ENCODE peak calls at places on chromosomes 4 and X, in five cellular contexts. O is astrocyte; W is NCI-H2227 treated with DMSO at 0.1 percent for 48 hours; C is transverse colon; G is stimulated activated CD4-positive, alpha-beta T cell treated with anti-CD3 and anti-CD28 coated beads, Interleukin-12 subunit alpha, Interleukin-12 subunit beta, amount 100 ng/mL, for 24 hours. F is an unnamed sample.

GRCh38 chr4:44425614-44426208 is 22.9 kb downstream of the KCTD8 start:
- DNase-seq in W (no peak), C (no peak), G (no peak), O (no peak), F (peak; percentile 2)

GRCh38 chr4:159268607-159269006 is 165.7 kb downstream of the RAPGEF2 start:
- DNase-seq in G (no peak), O (peak; percentile 60), C (no peak), W (no peak), F (no peak)

GRCh38 chr4:165208322-165208652 is 926 bp downstream of the KLHL2 start:
- DNase-seq in C (no peak), O (no peak), W (no peak), G (no peak), F (no peak)

GRCh38 chrX:140799216-140799615 is 89.7 kb downstream of the LINC00632 start:
- DNase-seq in W (no peak), G (no peak), O (no peak), C (no peak), F (peak; percentile 10)

GRCh38 chrX:65745992-65746391 is 78.5 kb downstream of the MSN start:
- DNase-seq in G (no peak), O (no peak), W (no peak), C (peak; percentile 34), F (no peak)

GRCh38 chrX:357035-357692 is 29.5 kb downstream of the PPP2R3B start:
- DNase-seq in G (no peak), C (no peak), O (no peak), W (no peak), F (no peak)

GRCh38 chr4:42655921-42656735 is 777 bp downstream of the ATP8A1 start:
- DNase-seq in O (no peak), C (peak; percentile 65), G (peak; percentile 20), W (no peak), F (peak; percentile 3)

GRCh38 chrX:4668802-4669536 is 955.5 kb upstream of the PRKX start:
- DNase-seq in C (no peak), W (no peak), G (no peak), O (no peak), F (no peak)

GRCh38 chr4:30537462-30537861 is 182.7 kb upstream of the PCDH7 start:
- DNase-seq in W (no peak), O (peak; percentile 87), C (peak; percentile 19), G (no peak), F (peak; percentile 87)

GRCh38 chrX:666762-667161 is 36.2 kb downstream of the SHOX start:
- DNase-seq in O (no peak), W (no peak), C (no peak), G (no peak), F (peak; percentile 35)

GRCh38 chr4:185269286-185269685 is 59.9 kb downstream of the SNX25 start:
- DNase-seq in W (no peak), C (no peak), G (no peak), O (peak; percentile 33), F (peak; percentile 62)

GRCh38 chrX:65587616-65588526 is 53.3 kb upstream of the LAS1L start:
- DNase-seq in O (no peak), G (no peak), C (peak; percentile 86), W (no peak), F (peak; percentile 87)

GRCh38 chrX:37796805-37797204 is 16.9 kb downstream of the CYBB start:
- DNase-seq in G (no peak), C (peak; percentile 15), O (no peak), W (no peak), F (no peak)

GRCh38 chr4:7971159-7971631 is 31.5 kb upstream of the AFAP1 start:
- DNase-seq in O (no peak), W (no peak), C (no peak), G (no peak), F (no peak)

GRCh38 chrX:23754664-23755063 is 11.6 kb upstream of the ACOT9 start:
- DNase-seq in G (no peak), W (no peak), O (no peak), C (no peak), F (no peak)

GRCh38 chrX:107674480-107675364 is 46.4 kb downstream of the PRPS1 start:
- DNase-seq in G (no peak), W (no peak), O (peak; percentile 17), C (peak; percentile 69), F (peak; percentile 81)

GRCh38 chr4:52903273-52903672 is 41.2 kb downstream of the RASL11B start:
- DNase-seq in G (no peak), C (no peak), O (no peak), W (no peak), F (no peak)

GRCh38 chr4:38114435-38114834 is 154.2 kb downstream of the PTTG2 start:
- DNase-seq in O (no peak), G (no peak), C (no peak), W (no peak), F (no peak)

GRCh38 chrX:153032397-153033118 is 23.7 kb upstream of the PNMA3 start:
- DNase-seq in W (peak; percentile 19), C (peak; percentile 73), O (no peak), G (peak; percentile 29), F (peak; percentile 54)

GRCh38 chr4:152138451-152138850 is 377.6 kb upstream of the GATB start:
- DNase-seq in C (no peak), W (no peak), G (no peak), O (no peak), F (no peak)

GRCh38 chr4:183905081-183905592 is at the start of gene STOX2:
- DNase-seq in W (peak; percentile 73), O (peak; percentile 27), G (no peak), C (peak; percentile 69), F (peak; percentile 17)

GRCh38 chr4:39032218-39033085 is at the start of gene TMEM156:
- DNase-seq in O (no peak), G (peak; percentile 10), W (no peak), C (no peak), F (peak; percentile 35)

GRCh38 chr4:32986236-32986635 is 2266.1 kb downstream of the PCDH7 start:
- DNase-seq in O (no peak), G (no peak), C (no peak), W (no peak), F (peak; percentile 27)

GRCh38 chr4:7806080-7806630 is 133.5 kb downstream of the AFAP1 start:
- DNase-seq in O (peak; percentile 70), W (no peak), G (no peak), C (peak; percentile 62), F (no peak)

GRCh38 chr4:101977096-101977495 is 186.6 kb downstream of the BANK1 start:
- DNase-seq in O (peak; percentile 98), G (no peak), C (no peak), W (no peak), F (peak; percentile 91)

GRCh38 chrX:53086464-53086863 is 4.3 kb downstream of the TSPYL2 start:
- DNase-seq in O (no peak), G (no peak), W (no peak), C (peak; percentile 48), F (no peak)

GRCh38 chrX:70444326-70445196 is at the start of gene DLG3:
- DNase-seq in W (peak; percentile 72), O (no peak), C (no peak), G (no peak), F (peak; percentile 56)

GRCh38 chr4:16021804-16022560 is 59.0 kb upstream of the FGFBP2 start:
- DNase-seq in O (no peak), W (no peak), C (no peak), G (no peak), F (no peak)

GRCh38 chr4:91198951-91199350 is 1071.8 kb downstream of the CCSER1 start:
- DNase-seq in W (no peak), O (no peak), G (no peak), C (no peak), F (peak; percentile 49)

GRCh38 chr4:73855406-73855805 is 2.3 kb downstream of the PF4V1 start:
- DNase-seq in O (no peak), W (no peak), C (no peak), G (no peak), F (no peak)

GRCh38 chrX:101416691-101417090 is 8.7 kb downstream of the HNRNPH2 start:
- DNase-seq in C (no peak), O (no peak), G (no peak), W (no peak), F (no peak)

GRCh38 chr4:124953059-124953850 is 240.7 kb upstream of the ANKRD50 start:
- DNase-seq in G (no peak), O (peak; percentile 86), C (no peak), W (no peak), F (peak; percentile 9)

GRCh38 chrX:13649823-13650222 is 3.1 kb upstream of the TCEANC start:
- DNase-seq in C (no peak), W (no peak), G (no peak), O (peak; percentile 72), F (no peak)

GRCh38 chr4:40363382-40363920 is 28.3 kb downstream of the CHRNA9 start:
- DNase-seq in G (no peak), C (peak; percentile 56), O (no peak), W (no peak), F (no peak)

GRCh38 chr4:40719008-40719623 is 30.6 kb upstream of the NSUN7 start:
- DNase-seq in O (peak; percentile 47), C (no peak), G (no peak), W (no peak), F (peak; percentile 74)

F was measured in M059J.